ENCODE peak calls at places on chromosomes 7 and 10, in seven cellular contexts. One of them, this sample, is unnamed.

GRCh38 chr10:23100331-23101030 is 5.1 kb downstream of the MSRB2 start:
- DNase-seq in fibroblast of mammary gland: no peak
- DNase-seq in A549: no peak
- DNase-seq in lower lobe of right lung: no peak
- DNase-seq in mesenchymal stem cell: no peak
- DNase-seq in Peyer's patch: no peak
- DNase-seq in astrocyte of the spinal cord: no peak
- DNase-seq in this sample: no peak

GRCh38 chr7:51075681-51076580 is 240.7 kb downstream of the COBL start:
- DNase-seq in fibroblast of mammary gland: no peak
- DNase-seq in A549: no peak
- DNase-seq in lower lobe of right lung: no peak
- DNase-seq in mesenchymal stem cell: no peak
- DNase-seq in Peyer's patch: no peak
- DNase-seq in astrocyte of the spinal cord: no peak
- DNase-seq in this sample: no peak

GRCh38 chr7:66198461-66198860 is 6.7 kb upstream of the TPST1 start:
- DNase-seq in fibroblast of mammary gland: no peak
- DNase-seq in A549: no peak
- DNase-seq in lower lobe of right lung: no peak
- DNase-seq in mesenchymal stem cell: no peak
- DNase-seq in Peyer's patch: no peak
- DNase-seq in astrocyte of the spinal cord: no peak
- DNase-seq in this sample: no peak

GRCh38 chr10:13882112-13882711 is 295.4 kb downstream of the PRPF18 start:
- DNase-seq in fibroblast of mammary gland: peak
- DNase-seq in A549: peak
- DNase-seq in lower lobe of right lung: peak
- DNase-seq in mesenchymal stem cell: peak
- DNase-seq in Peyer's patch: no peak
- DNase-seq in astrocyte of the spinal cord: peak
- DNase-seq in this sample: peak

GRCh38 chr7:3244241-3244814 is 56.7 kb upstream of the SDK1 start:
- DNase-seq in fibroblast of mammary gland: peak
- DNase-seq in A549: peak
- DNase-seq in lower lobe of right lung: no peak
- DNase-seq in mesenchymal stem cell: peak
- DNase-seq in Peyer's patch: no peak
- DNase-seq in astrocyte of the spinal cord: peak
- DNase-seq in this sample: peak

GRCh38 chr10:70890917-70891431 is 2.6 kb upstream of the PCBD1 start:
- DNase-seq in fibroblast of mammary gland: peak
- DNase-seq in A549: no peak
- DNase-seq in lower lobe of right lung: no peak
- DNase-seq in mesenchymal stem cell: peak
- DNase-seq in Peyer's patch: peak
- DNase-seq in astrocyte of the spinal cord: no peak
- DNase-seq in this sample: peak

GRCh38 chr10:48484911-48485310 is 120.0 kb downstream of the ARHGAP22 start:
- DNase-seq in fibroblast of mammary gland: no peak
- DNase-seq in A549: no peak
- DNase-seq in lower lobe of right lung: no peak
- DNase-seq in mesenchymal stem cell: no peak
- DNase-seq in Peyer's patch: no peak
- DNase-seq in astrocyte of the spinal cord: no peak
- DNase-seq in this sample: no peak

GRCh38 chr10:82477776-82478175 is 602.8 kb downstream of the NRG3 start:
- DNase-seq in fibroblast of mammary gland: no peak
- DNase-seq in A549: no peak
- DNase-seq in lower lobe of right lung: no peak
- DNase-seq in mesenchymal stem cell: no peak
- DNase-seq in Peyer's patch: no peak
- DNase-seq in astrocyte of the spinal cord: no peak
- DNase-seq in this sample: no peak

GRCh38 chr10:21517134-21517982 is 8.1 kb downstream of the SKIDA1 start:
- DNase-seq in fibroblast of mammary gland: peak
- DNase-seq in A549: peak
- DNase-seq in lower lobe of right lung: peak
- DNase-seq in mesenchymal stem cell: peak
- DNase-seq in Peyer's patch: peak
- DNase-seq in astrocyte of the spinal cord: peak
- DNase-seq in this sample: peak

GRCh38 chr7:137882261-137882668 is 35.5 kb upstream of the DGKI start:
- DNase-seq in fibroblast of mammary gland: peak
- DNase-seq in A549: peak
- DNase-seq in lower lobe of right lung: no peak
- DNase-seq in mesenchymal stem cell: peak
- DNase-seq in Peyer's patch: no peak
- DNase-seq in astrocyte of the spinal cord: peak
- DNase-seq in this sample: peak

GRCh38 chr7:70953388-70953787 is 178.6 kb upstream of the GALNT17 start:
- DNase-seq in fibroblast of mammary gland: no peak
- DNase-seq in A549: no peak
- DNase-seq in lower lobe of right lung: no peak
- DNase-seq in mesenchymal stem cell: no peak
- DNase-seq in Peyer's patch: no peak
- DNase-seq in astrocyte of the spinal cord: no peak
- DNase-seq in this sample: no peak

GRCh38 chr7:146232604-146233003 is 116.0 kb downstream of the CNTNAP2 start:
- DNase-seq in fibroblast of mammary gland: no peak
- DNase-seq in A549: no peak
- DNase-seq in lower lobe of right lung: no peak
- DNase-seq in mesenchymal stem cell: no peak
- DNase-seq in Peyer's patch: no peak
- DNase-seq in astrocyte of the spinal cord: no peak
- DNase-seq in this sample: no peak

GRCh38 chr7:131546583-131547111 is 9.8 kb downstream of the PODXL start:
- DNase-seq in fibroblast of mammary gland: peak
- DNase-seq in A549: peak
- DNase-seq in lower lobe of right lung: no peak
- DNase-seq in mesenchymal stem cell: no peak
- DNase-seq in Peyer's patch: no peak
- DNase-seq in astrocyte of the spinal cord: no peak
- DNase-seq in this sample: peak

GRCh38 chr10:17026686-17027485 is 102.7 kb downstream of the CUBN start:
- DNase-seq in fibroblast of mammary gland: peak
- DNase-seq in A549: no peak
- DNase-seq in lower lobe of right lung: no peak
- DNase-seq in mesenchymal stem cell: peak
- DNase-seq in Peyer's patch: no peak
- DNase-seq in astrocyte of the spinal cord: peak
- DNase-seq in this sample: peak

GRCh38 chr7:129052441-129052840 is 2.5 kb downstream of the TNPO3 start:
- DNase-seq in fibroblast of mammary gland: no peak
- DNase-seq in A549: no peak
- DNase-seq in lower lobe of right lung: no peak
- DNase-seq in mesenchymal stem cell: no peak
- DNase-seq in Peyer's patch: no peak
- DNase-seq in astrocyte of the spinal cord: no peak
- DNase-seq in this sample: no peak
- H3K4me3 ChIP-seq in fibroblast of mammary gland: no peak
- H3K4me3 ChIP-seq in A549: no peak
- H3K4me3 ChIP-seq in lower lobe of right lung: no peak
- H3K4me3 ChIP-seq in mesenchymal stem cell: no peak
- H3K4me3 ChIP-seq in Peyer's patch: no peak
- H3K4me3 ChIP-seq in astrocyte of the spinal cord: no peak
- H3K4me3 ChIP-seq in this sample: no peak

DNA sequence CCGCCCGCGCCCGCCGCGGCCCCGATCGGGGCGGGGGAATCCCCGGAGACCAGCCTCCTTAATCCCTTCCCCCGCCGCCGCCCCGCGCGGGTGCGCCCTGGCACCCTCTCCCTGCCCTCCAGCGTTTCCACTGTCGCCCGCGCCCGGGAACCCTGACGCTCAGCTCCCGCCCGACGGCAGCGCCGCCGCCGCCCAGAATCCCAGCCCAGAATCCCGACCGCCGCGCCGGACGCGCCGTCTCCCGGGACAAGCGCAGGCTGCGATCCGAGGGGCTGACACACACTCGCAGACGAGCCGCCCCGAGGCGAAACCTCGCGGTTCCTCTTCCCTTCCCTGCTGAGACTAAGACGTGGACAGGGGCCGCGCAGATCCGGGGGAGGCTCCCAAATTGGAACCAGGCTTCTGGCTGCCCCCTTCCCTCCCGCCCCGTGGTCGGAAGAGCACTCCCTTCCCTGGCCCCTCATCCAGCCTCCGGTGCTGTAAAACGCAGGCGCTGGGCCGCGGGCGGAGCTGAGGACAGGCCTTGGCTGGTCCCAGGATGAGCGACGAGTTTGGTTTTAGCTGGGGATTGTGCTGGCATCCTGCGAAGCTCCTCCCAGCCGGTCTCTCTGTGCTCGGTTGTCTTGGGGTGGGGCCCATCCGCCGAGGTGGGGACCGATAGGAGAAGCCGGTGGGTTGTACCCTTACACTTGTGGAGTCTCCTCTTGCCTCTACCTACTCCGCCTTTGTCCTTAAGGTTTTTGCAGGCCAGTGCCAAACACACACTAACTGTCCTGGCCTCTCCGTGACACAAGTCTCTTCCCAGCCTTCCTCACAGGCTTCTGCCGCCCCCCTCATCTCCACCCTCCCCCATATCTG is 1.1 kb downstream of the MARVELD1 start:
- DNase-seq in fibroblast of mammary gland: peak
- DNase-seq in A549: peak
- DNase-seq in lower lobe of right lung: peak
- DNase-seq in mesenchymal stem cell: peak
- DNase-seq in Peyer's patch: peak
- DNase-seq in astrocyte of the spinal cord: peak
- DNase-seq in this sample: peak
- H3K4me3 ChIP-seq in fibroblast of mammary gland: peak
- H3K4me3 ChIP-seq in A549: peak
- H3K4me3 ChIP-seq in lower lobe of right lung: peak
- H3K4me3 ChIP-seq in mesenchymal stem cell: peak
- H3K4me3 ChIP-seq in Peyer's patch: peak
- H3K4me3 ChIP-seq in astrocyte of the spinal cord: peak
- H3K4me3 ChIP-seq in this sample: peak

GRCh38 chr7:10739401-10739800 is 234.3 kb upstream of the PHF14 start:
- DNase-seq in fibroblast of mammary gland: no peak
- DNase-seq in A549: no peak
- DNase-seq in lower lobe of right lung: no peak
- DNase-seq in mesenchymal stem cell: no peak
- DNase-seq in Peyer's patch: no peak
- DNase-seq in astrocyte of the spinal cord: no peak
- DNase-seq in this sample: no peak
- H3K4me3 ChIP-seq in fibroblast of mammary gland: no peak
- H3K4me3 ChIP-seq in A549: no peak
- H3K4me3 ChIP-seq in lower lobe of right lung: no peak
- H3K4me3 ChIP-seq in mesenchymal stem cell: no peak
- H3K4me3 ChIP-seq in Peyer's patch: no peak
- H3K4me3 ChIP-seq in astrocyte of the spinal cord: no peak
- H3K4me3 ChIP-seq in this sample: no peak

GRCh38 chr7:36289833-36290661 is 99.6 kb upstream of the ANLN start:
- DNase-seq in fibroblast of mammary gland: peak
- DNase-seq in A549: peak
- DNase-seq in lower lobe of right lung: no peak
- DNase-seq in mesenchymal stem cell: no peak
- DNase-seq in Peyer's patch: peak
- DNase-seq in astrocyte of the spinal cord: no peak
- DNase-seq in this sample: no peak

GRCh38 chr7:36288501-36288900 is 101.2 kb upstream of the ANLN start:
- DNase-seq in fibroblast of mammary gland: no peak
- DNase-seq in A549: no peak
- DNase-seq in lower lobe of right lung: no peak
- DNase-seq in mesenchymal stem cell: no peak
- DNase-seq in Peyer's patch: no peak
- DNase-seq in astrocyte of the spinal cord: no peak
- DNase-seq in this sample: no peak

GRCh38 chr7:36287371-36288241 is 102.1 kb upstream of the ANLN start:
- DNase-seq in fibroblast of mammary gland: no peak
- DNase-seq in A549: peak
- DNase-seq in lower lobe of right lung: no peak
- DNase-seq in mesenchymal stem cell: no peak
- DNase-seq in Peyer's patch: peak
- DNase-seq in astrocyte of the spinal cord: no peak
- DNase-seq in this sample: no peak

GRCh38 chr7:36295090-36295489 is 94.6 kb upstream of the ANLN start:
- DNase-seq in fibroblast of mammary gland: no peak
- DNase-seq in A549: no peak
- DNase-seq in lower lobe of right lung: no peak
- DNase-seq in mesenchymal stem cell: no peak
- DNase-seq in Peyer's patch: no peak
- DNase-seq in astrocyte of the spinal cord: no peak
- DNase-seq in this sample: no peak

DNA sequence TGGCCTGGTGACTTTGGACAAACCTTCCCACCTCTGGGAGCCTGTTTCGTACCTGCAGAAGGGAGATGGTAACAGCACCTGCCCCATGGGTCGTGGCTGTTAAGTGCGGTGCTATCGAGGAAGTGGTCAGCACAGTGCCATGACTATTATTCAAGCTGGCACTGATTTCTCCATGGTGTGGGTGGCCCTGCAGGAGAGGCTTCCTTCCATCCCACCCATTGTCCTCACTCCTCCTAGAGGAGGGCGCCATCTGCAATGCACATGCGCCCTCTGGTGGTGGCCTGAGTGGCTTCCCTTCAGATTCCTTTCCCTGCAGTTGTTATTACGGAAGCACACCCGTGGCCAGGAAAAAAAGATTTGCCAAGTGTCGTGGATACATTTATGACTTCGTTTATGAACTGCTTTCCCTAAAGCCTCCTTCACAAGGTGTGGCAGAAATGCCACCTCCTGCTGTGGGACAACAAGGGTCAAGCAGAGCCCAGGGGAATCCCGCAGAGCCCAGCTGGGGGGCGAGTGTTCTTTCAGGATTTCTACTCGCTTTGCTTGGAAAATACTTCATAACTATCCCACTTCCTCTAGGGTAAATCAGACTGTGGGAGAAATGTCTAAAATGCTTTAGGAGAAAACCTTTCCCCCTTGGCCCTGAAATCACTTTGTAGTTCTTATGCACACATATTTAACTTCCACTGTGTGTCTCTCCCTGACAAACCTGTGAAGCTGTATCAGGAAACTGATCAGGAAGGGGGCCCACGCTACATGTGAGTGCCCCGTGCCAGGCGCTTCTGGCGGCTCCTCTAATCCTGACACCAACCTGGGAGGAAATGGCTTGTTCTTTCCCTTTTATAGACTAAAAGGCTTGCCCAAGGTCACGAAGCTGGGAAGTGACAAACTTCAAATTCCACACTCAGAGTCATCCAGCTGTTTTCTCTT is 98.0 kb upstream of the ANLN start:
- DNase-seq in fibroblast of mammary gland: peak
- DNase-seq in A549: peak
- DNase-seq in lower lobe of right lung: peak
- DNase-seq in mesenchymal stem cell: peak
- DNase-seq in Peyer's patch: peak
- DNase-seq in astrocyte of the spinal cord: peak
- DNase-seq in this sample: peak
- H3K4me3 ChIP-seq in fibroblast of mammary gland: peak
- H3K4me3 ChIP-seq in A549: peak
- H3K4me3 ChIP-seq in lower lobe of right lung: peak
- H3K4me3 ChIP-seq in mesenchymal stem cell: no peak
- H3K4me3 ChIP-seq in Peyer's patch: no peak
- H3K4me3 ChIP-seq in astrocyte of the spinal cord: peak
- H3K4me3 ChIP-seq in this sample: peak

GRCh38 chr7:105519353-105519752 is 2.7 kb downstream of the PUS7 start:
- DNase-seq in fibroblast of mammary gland: no peak
- DNase-seq in A549: no peak
- DNase-seq in lower lobe of right lung: no peak
- DNase-seq in mesenchymal stem cell: peak
- DNase-seq in Peyer's patch: no peak
- DNase-seq in astrocyte of the spinal cord: no peak
- DNase-seq in this sample: no peak
- H3K4me3 ChIP-seq in fibroblast of mammary gland: no peak
- H3K4me3 ChIP-seq in A549: no peak
- H3K4me3 ChIP-seq in lower lobe of right lung: no peak
- H3K4me3 ChIP-seq in mesenchymal stem cell: no peak
- H3K4me3 ChIP-seq in Peyer's patch: no peak
- H3K4me3 ChIP-seq in astrocyte of the spinal cord: no peak
- H3K4me3 ChIP-seq in this sample: no peak